ENCODE peak calls at places on chromosomes 16 and 17, in ten cellular contexts. P is transverse colon, W is HCT116, Y is suprapubic skin, C is thoracic aorta, K is breast epithelium, O is fibroblast of lung, L is uterus, H is esophagus squamous epithelium, Q is tibial artery. F is an unnamed sample. For H3K4me1, the result is how much of the 10 kb centered on the place peaks cover.

GRCh38 chr16:23835390-23836077 is at the start of gene PRKCB:
- DNase-seq in P (peak), W (no peak), Y (peak), C (no peak), K (no peak), O (peak), L (peak), H (peak), Q (peak), F (peak)

GRCh38 chr16:87198881-87199280 is 118.3 kb downstream of the C16orf95 start:
- DNase-seq in P (no peak), W (no peak), Y (no peak), C (no peak), K (no peak), O (no peak), L (no peak), H (no peak), Q (peak), F (no peak)

GRCh38 chr16:2518823-2519710 is 1.1 kb upstream of the AMDHD2 start:
- DNase-seq in P (no peak), W (no peak), Y (peak), C (no peak), K (no peak), O (no peak), L (peak), H (no peak), Q (no peak), F (peak)

GRCh38 chr16:84741351-84741791 is 41.6 kb downstream of the USP10 start:
- DNase-seq in P (no peak), W (no peak), Y (no peak), C (no peak), K (no peak), O (peak), L (no peak), H (no peak), Q (no peak), F (no peak)

GRCh38 chr17:80246726-80247125 is 13.9 kb upstream of the RNF213 start:
- DNase-seq in P (no peak), W (no peak), Y (no peak), C (no peak), K (no peak), O (no peak), L (no peak), H (no peak), Q (no peak), F (no peak)

GRCh38 chr17:44317545-44317944 is 7.1 kb downstream of the SLC25A39 start:
- DNase-seq in P (no peak), W (no peak), Y (no peak), C (no peak), K (no peak), O (no peak), L (no peak), H (no peak), Q (no peak), F (no peak)

GRCh38 chr16:75038036-75038959 is 39.5 kb downstream of the ZNRF1 start:
- DNase-seq in P (no peak), W (no peak), Y (no peak), C (no peak), K (no peak), O (peak), L (no peak), H (no peak), Q (no peak), F (no peak)

GRCh38 chr16:67708368-67708771 is 10.7 kb downstream of the GFOD2 start:
- DNase-seq in P (no peak), W (no peak), Y (no peak), C (no peak), K (no peak), O (peak), L (no peak), H (no peak), Q (no peak), F (no peak)

GRCh38 chr17:56665864-56666263 is 72.4 kb downstream of the NOG start:
- DNase-seq in P (no peak), W (no peak), Y (no peak), C (no peak), K (no peak), O (no peak), L (no peak), H (no peak), Q (no peak), F (no peak)

GRCh38 chr17:13311301-13311700 is 290.4 kb downstream of the HS3ST3A1 start:
- DNase-seq in P (no peak), W (no peak), Y (no peak), C (no peak), K (no peak), O (peak), L (no peak), H (no peak), Q (no peak), F (no peak)

GRCh38 chr17:16873654-16874035 is 98.3 kb downstream of the TNFRSF13B start:
- DNase-seq in P (no peak), W (no peak), Y (peak), C (no peak), K (peak), O (no peak), L (no peak), H (no peak), Q (no peak), F (no peak)

GRCh38 chr17:36761203-36761945 is 160.0 kb downstream of the MRM1 start:
- DNase-seq in P (no peak), W (no peak), Y (no peak), C (no peak), K (no peak), O (no peak), L (no peak), H (no peak), Q (no peak), F (no peak)

DNA sequence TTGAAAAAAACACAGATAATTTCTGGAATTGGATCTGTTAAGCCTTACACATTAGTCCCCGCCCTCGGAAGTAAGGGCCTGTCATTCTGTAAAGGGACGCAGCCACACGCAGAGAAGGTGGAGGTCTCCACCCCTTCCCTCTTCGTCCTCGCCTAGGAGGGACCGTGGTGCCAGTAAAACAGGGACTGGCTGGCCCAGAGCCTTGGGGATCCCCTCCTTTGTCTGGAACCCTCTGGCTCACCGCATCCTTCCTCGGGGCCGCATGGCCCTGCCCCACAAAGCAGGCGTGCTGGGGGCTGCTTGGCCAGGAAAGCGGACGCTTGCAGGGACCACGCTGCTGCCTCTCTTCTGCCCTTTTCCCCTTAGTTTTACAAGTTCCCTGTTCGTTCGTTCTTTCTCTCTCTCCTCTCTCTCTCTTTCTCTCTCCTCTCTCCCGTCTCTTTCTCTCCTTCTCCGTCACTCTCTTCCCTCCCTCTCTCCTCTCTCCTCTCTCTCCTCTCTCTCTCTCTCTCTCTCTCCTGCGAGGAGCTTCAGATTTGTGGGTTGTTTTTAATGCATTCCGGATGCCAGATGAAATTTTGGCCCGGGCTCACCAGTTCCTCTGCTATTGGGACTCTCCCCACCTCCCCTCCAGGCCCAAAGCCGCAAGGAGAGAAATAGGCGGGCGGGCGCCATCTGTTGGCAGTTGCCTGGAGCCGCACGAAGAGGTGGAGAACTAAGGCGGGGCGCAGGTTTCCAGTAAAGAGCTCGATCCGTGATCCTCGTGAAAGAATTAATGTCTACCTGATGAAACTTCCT is 35.1 kb upstream of the CDRT4 start:
- DNase-seq in P (peak), W (peak), Y (peak), C (peak), K (peak), O (peak), L (peak), H (peak), Q (peak), F (peak)
- TF ChIP-seq CTCF in P (peak), W (peak), Y (peak), C (peak), K (peak), O (peak), L (peak), H (peak), Q (peak), F (peak)

DNA sequence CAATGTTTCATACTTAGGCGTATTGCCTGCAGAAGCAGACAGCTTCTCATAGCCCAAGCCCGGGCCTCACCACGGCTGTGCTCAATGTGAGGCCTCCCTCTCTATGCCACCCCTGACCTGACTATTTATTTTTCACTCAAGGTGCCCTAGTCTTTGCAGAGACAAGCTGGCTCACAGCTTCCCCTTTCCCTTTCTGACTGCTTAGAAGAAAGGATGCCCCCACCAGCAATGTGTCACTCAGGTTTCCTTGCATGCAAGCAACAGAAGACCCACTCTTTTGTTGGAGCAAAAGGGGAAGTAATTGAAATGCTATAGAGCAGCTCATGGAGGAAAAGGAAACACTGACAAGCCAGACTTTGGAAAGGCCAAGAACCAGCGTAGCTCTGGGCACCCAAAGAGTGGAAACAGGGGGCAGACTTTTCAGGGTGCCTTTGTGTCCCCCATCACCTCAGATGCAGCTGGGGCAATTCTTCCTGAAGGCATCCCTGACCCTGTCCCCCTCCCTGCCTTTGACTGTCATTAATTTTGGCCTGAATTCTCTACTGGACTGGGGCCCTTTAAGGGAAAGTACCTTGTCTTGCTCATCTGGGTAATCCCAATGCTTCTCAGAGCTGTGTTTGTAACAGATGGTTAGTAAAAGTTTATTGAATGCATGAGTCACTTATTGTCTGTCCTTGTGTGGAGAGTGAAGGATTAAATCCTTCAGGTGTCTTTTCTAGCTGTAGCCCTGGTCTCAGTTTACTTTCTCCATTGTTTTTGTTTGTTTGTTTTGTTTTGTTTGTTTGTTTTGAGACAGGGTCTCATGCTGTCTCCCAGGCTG is 17.8 kb downstream of the RGS9 start:
- DNase-seq in P (no peak), W (no peak), Y (no peak), C (no peak), K (no peak), O (peak), L (no peak), H (no peak), Q (no peak), F (no peak)
- H3K4me1 ChIP-seq in P (under half), W (under half), Y (under half), C (under half), K (under half), O (under half), L (under half), H (under half), Q (under half), F (under half)

GRCh38 chr17:8248751-8249607 is at the start of gene PFAS:
- DNase-seq in P (peak), W (peak), Y (peak), C (peak), K (peak), O (peak), L (peak), H (peak), Q (peak), F (peak)

GRCh38 chr17:8254881-8255280 is 5.8 kb downstream of the PFAS start:
- DNase-seq in P (no peak), W (no peak), Y (no peak), C (no peak), K (no peak), O (no peak), L (no peak), H (no peak), Q (no peak), F (no peak)

GRCh38 chr17:8253801-8254200 is 4.7 kb downstream of the PFAS start:
- DNase-seq in P (no peak), W (peak), Y (no peak), C (no peak), K (no peak), O (peak), L (no peak), H (no peak), Q (no peak), F (peak)

GRCh38 chr17:8249621-8250020 is 532 bp downstream of the PFAS start:
- DNase-seq in P (no peak), W (no peak), Y (no peak), C (no peak), K (no peak), O (no peak), L (no peak), H (no peak), Q (no peak), F (no peak)

DNA sequence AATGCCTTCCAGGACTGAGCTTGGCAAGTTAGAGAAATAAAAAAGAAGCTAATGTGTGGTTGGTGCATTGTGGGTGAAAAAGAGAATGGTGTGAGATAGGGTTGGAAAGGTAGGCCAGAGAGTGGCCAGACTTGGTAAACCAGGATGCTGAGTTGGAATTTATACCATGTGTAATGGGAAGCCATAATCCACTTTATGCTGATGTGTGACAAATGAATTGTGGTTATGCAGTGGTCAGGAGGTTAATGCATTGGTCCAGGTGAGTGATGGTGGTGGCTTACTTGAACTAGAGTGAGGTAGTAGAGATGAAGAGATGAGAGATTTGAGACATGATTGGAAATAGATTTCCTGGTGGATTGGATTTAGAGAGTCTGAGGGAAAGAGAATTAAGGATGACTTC is 1.0 kb downstream of the PFAS start:
- DNase-seq in P (no peak), W (no peak), Y (no peak), C (no peak), K (no peak), O (no peak), L (no peak), H (no peak), Q (no peak), F (no peak)
- H3K4me3 ChIP-seq in P (no peak), W (peak), Y (no peak), C (peak), K (no peak), O (peak), L (no peak), H (peak), Q (no peak), F (no peak)

DNA sequence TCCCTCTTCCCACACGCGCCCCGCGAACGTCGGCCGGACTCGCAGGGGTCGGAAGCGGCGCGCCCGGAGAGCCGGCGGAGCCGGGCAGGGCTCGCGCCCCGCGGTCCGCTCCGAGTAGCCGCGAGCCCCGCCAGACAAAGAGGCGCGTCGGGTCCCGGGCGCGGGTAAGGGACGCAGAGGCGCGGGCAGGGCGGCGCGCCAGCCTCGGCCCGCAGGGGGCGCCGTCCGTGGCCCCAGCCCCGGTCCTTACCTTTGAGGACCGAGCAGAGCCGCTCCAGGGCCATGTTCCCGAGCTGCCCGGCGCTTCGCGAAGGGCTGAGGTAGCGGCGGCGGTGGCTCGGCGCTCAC is 442 bp downstream of the NETO2 start:
- DNase-seq in P (peak), W (peak), Y (no peak), C (no peak), K (no peak), O (peak), L (peak), H (no peak), Q (no peak), F (peak)
- TF ChIP-seq CTCF in P (peak), W (peak), Y (peak), C (peak), K (no peak), O (peak), L (peak), H (peak), Q (peak), F (peak)

DNA sequence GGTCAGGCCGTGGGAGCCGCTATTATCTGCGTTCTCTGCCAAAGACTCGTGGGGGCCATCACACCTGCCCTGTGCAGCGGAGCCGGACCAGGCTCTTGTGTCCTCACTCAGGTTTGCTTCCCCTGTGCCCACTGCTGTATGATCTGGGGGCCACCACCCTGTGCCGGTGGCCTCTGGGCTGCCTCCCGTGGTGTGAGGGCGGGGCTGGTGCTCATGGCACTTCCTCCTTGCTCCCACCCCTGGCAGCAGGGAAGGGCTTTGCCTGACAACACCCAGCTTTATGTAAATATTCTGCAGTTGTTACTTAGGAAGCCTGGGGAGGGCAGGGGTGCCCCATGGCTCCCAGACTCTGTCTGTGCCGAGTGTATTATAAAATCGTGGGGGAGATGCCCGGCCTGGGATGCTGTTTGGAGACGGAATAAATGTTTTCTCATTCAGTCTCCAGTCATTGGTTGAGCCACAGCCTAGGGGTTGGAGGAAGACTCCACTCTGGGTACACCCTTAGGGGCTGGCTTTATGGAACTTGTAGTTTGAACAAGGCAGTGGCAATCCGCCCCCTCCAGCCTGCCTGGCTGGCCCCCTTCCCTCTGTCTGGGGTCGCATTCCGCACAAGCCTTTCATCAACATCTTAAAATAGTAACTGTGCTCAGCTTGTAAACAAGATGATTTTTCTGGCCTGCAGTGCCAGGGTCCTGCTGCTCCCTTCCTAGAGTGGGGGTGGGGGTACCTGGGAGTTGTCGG is 4.1 kb downstream of the SYNGR2 start:
- DNase-seq in P (peak), W (no peak), Y (no peak), C (no peak), K (no peak), O (no peak), L (peak), H (no peak), Q (peak), F (peak)
- H3K4me1 ChIP-seq in P (half or more), W (half or more), Y (half or more), C (half or more), K (under half), O (under half), L (under half), H (half or more), Q (half or more), F (under half)

GRCh38 chr17:41801374-41802062 is 10.2 kb downstream of the P3H4 start:
- DNase-seq in P (peak), W (peak), Y (peak), C (peak), K (peak), O (peak), L (peak), H (no peak), Q (peak), F (peak)
- H3K4me3 ChIP-seq in P (no peak), W (peak), Y (peak), C (peak), K (no peak), O (no peak), L (no peak), H (peak), Q (peak), F (no peak)

GRCh38 chr17:69677130-69677529 is 262.6 kb downstream of the MAP2K6 start:
- DNase-seq in P (no peak), W (no peak), Y (no peak), C (no peak), K (no peak), O (no peak), L (no peak), H (no peak), Q (no peak), F (no peak)
- TF ChIP-seq CTCF in P (no peak), W (no peak), Y (no peak), C (no peak), K (no peak), O (peak), L (no peak), H (no peak), Q (no peak), F (no peak)

DNA sequence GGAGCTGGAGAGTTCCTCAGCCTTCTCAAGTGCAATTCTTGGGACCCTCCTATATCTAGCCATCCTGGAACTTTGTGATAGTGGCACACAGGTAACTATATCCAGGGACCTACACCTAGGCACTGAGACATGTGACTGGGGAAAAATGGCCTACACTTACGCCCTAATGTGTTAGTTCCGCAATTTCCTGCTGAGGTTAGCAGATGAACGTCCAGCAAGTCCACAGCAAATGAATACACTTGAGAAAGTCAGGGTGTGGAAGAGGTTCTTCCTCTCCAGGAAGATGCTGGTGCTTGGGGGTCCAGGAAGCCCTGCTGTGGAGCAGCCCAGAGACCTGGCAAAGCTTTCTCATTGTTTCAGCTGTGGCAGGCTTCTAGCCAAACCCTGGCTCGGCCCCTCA is 20.8 kb downstream of the PIK3R5 start:
- DNase-seq in P (no peak), W (no peak), Y (no peak), C (no peak), K (no peak), O (no peak), L (no peak), H (no peak), Q (no peak), F (no peak)
- H3K4me1 ChIP-seq in P (under half), W (under half), Y (under half), C (under half), K (under half), O (under half), L (under half), H (under half), Q (under half), F (under half)

DNA sequence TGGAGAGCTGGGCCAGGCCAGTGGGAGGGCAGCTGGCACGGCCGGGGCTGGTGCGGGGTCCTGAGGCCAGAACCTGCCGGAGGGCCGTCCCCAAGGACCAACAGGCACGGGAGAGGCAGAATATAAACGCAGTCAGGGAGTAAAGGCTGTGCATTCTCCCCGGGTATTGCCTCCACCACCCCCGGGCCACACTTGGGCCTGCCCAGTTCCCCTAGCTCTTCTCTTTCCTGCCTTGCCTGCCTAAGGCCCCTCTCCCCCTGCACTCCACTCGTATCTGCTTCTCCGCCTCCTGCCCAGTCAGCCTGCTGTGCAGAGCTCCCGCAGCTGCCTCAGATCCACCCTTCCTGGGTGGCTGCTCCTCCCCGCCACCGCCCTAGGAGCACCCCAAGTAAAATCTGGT is 5.0 kb upstream of the RPH3AL start:
- DNase-seq in P (no peak), W (no peak), Y (no peak), C (no peak), K (no peak), O (no peak), L (no peak), H (no peak), Q (no peak), F (no peak)
- H3K4me3 ChIP-seq in P (no peak), W (no peak), Y (no peak), C (no peak), K (no peak), O (no peak), L (no peak), H (no peak), Q (no peak), F (peak)

F was measured in pancreas.